ENCODE peak calls at places on chromosome 4, in six cellular contexts. V, W, Y, T, A and K are unnamed samples.

GRCh38 chr4:106316773-106317409 is 541 bp downstream of the AIMP1 start:
- DNase-seq in W (peak; percentile 11), T (no peak), V (peak; percentile 3), Y (no peak), A (peak; percentile 6), K (no peak)

GRCh38 chr4:185304944-185305690 is 90.6 kb downstream of the LRP2BP start:
- DNase-seq in T (peak; percentile 29), Y (no peak), W (peak; percentile 40), A (peak; percentile 39), V (no peak), K (no peak)

GRCh38 chr4:71229477-71230257 is 109.2 kb upstream of the SLC4A4 start:
- DNase-seq in T (peak; percentile 69), Y (no peak), W (peak; percentile 47), A (peak; percentile 50), V (peak; percentile 43), K (no peak)

GRCh38 chr4:87506974-87507701 is 22.0 kb downstream of the SPARCL1 start:
- DNase-seq in V (peak; percentile 27), A (peak; percentile 95), T (peak; percentile 84), Y (no peak), W (peak; percentile 92), K (peak; percentile 69)

GRCh38 chr4:13617801-13618200 is 9.7 kb downstream of the BOD1L1 start:
- DNase-seq in A (no peak), V (no peak), W (no peak), Y (no peak), T (no peak), K (no peak)

GRCh38 chr4:1293981-1294380 is 4.3 kb downstream of the MAEA start:
- DNase-seq in Y (no peak), W (no peak), A (peak; percentile 83), V (no peak), T (peak; percentile 36), K (no peak)

GRCh38 chr4:5755679-5756078 is 44.7 kb downstream of the EVC start:
- DNase-seq in A (no peak), W (no peak), V (no peak), Y (no peak), T (no peak), K (no peak)

GRCh38 chr4:74934016-74934821 is 1.3 kb downstream of the PARM1 start:
- DNase-seq in W (peak; percentile 21), T (peak; percentile 30), V (peak; percentile 34), Y (peak; percentile 21), A (peak; percentile 26), K (no peak)

GRCh38 chr4:82320351-82320750 is 53.4 kb downstream of the HNRNPD start:
- DNase-seq in T (no peak), A (no peak), Y (no peak), W (no peak), V (no peak), K (no peak)

GRCh38 chr4:140529434-140529833 is 5.5 kb downstream of the ELMOD2 start:
- DNase-seq in W (no peak), T (no peak), A (no peak), V (no peak), Y (no peak), K (no peak)

GRCh38 chr4:177116161-177116560 is 193.5 kb upstream of the NEIL3 start:
- DNase-seq in T (no peak), Y (no peak), V (no peak), W (no peak), A (peak; percentile 43), K (no peak)

GRCh38 chr4:55491486-55491885 is 55.2 kb downstream of the CLOCK start:
- DNase-seq in V (no peak), Y (no peak), W (peak; percentile 60), T (no peak), A (peak; percentile 37), K (no peak)

GRCh38 chr4:610411-611261 is 14.7 kb upstream of the PDE6B start:
- DNase-seq in T (peak; percentile 4), Y (no peak), A (peak; percentile 48), W (peak; percentile 76), V (peak; percentile 34), K (peak; percentile 10)

GRCh38 chr4:189124149-189124758 is 816.4 kb upstream of the FRG1 start:
- DNase-seq in A (peak; percentile 8), W (peak; percentile 65), Y (no peak), V (peak; percentile 54), T (peak; percentile 42), K (peak; percentile 11)

GRCh38 chr4:61204353-61204752 is 4.2 kb downstream of the ADGRL3 start:
- DNase-seq in Y (no peak), A (peak; percentile 80), T (peak; percentile 53), W (no peak), V (peak; percentile 93), K (no peak)

GRCh38 chr4:81747242-81747930 is 275.7 kb upstream of the RASGEF1B start:
- DNase-seq in V (no peak), W (no peak), T (no peak), A (no peak), Y (no peak), K (no peak)

GRCh38 chr4:141002323-141002805 is 130.9 kb downstream of the RNF150 start:
- DNase-seq in V (peak; percentile 74), A (peak; percentile 94), Y (no peak), W (peak; percentile 7), T (peak; percentile 68), K (peak; percentile 42)

GRCh38 chr4:142567199-142567598 is 278.9 kb downstream of the INPP4B start:
- DNase-seq in V (no peak), W (no peak), A (peak; percentile 22), Y (peak; percentile 33), T (no peak), K (no peak)

GRCh38 chr4:20266215-20267082 is 14.7 kb downstream of the SLIT2 start:
- DNase-seq in Y (no peak), A (peak; percentile 85), T (peak; percentile 75), V (no peak), W (no peak), K (no peak)

GRCh38 chr4:25280210-25280609 is 32.4 kb upstream of the ZCCHC4 start:
- DNase-seq in A (no peak), V (no peak), T (no peak), Y (no peak), W (no peak), K (no peak)

GRCh38 chr4:71293705-71294104 is 45.1 kb upstream of the SLC4A4 start:
- DNase-seq in W (peak; percentile 71), Y (no peak), A (peak; percentile 84), T (peak; percentile 62), V (peak; percentile 81), K (peak; percentile 46)

GRCh38 chr4:156949373-156949814 is 22.2 kb downstream of the PDGFC start:
- DNase-seq in W (peak; percentile 92), V (peak; percentile 67), A (peak; percentile 96), Y (no peak), T (peak; percentile 89), K (no peak)

GRCh38 chr4:103032575-103032974 is 13.1 kb upstream of the SLC9B1 start:
- DNase-seq in V (peak; percentile 29), A (peak; percentile 13), W (peak; percentile 31), Y (no peak), T (peak; percentile 23), K (no peak)

GRCh38 chr4:78325244-78326187 is 226.1 kb upstream of the ANXA3 start:
- DNase-seq in V (no peak), Y (no peak), T (no peak), A (no peak), W (no peak), K (no peak)

GRCh38 chr4:170047774-170048354 is 21.7 kb upstream of the MFAP3L start:
- DNase-seq in W (peak; percentile 73), T (peak; percentile 81), Y (peak; percentile 35), A (peak; percentile 53), V (peak; percentile 56), K (peak; percentile 31)

GRCh38 chr4:38356686-38357085 is 307.3 kb upstream of the KLF3 start:
- DNase-seq in W (no peak), V (no peak), Y (no peak), T (no peak), A (no peak), K (no peak)

GRCh38 chr4:186068581-186069402 is at the start of gene TLR3:
- DNase-seq in T (peak; percentile 62), A (peak; percentile 34), V (peak; percentile 20), W (peak; percentile 49), Y (no peak), K (no peak)

GRCh38 chr4:98996056-98996941 is 778 bp downstream of the METAP1 start:
- DNase-seq in Y (no peak), T (peak; percentile 29), W (peak; percentile 28), A (peak; percentile 20), V (peak; percentile 23), K (no peak)

GRCh38 chr4:13875160-13875559 is 247.6 kb upstream of the BOD1L1 start:
- DNase-seq in V (no peak), W (no peak), Y (no peak), A (no peak), T (no peak), K (no peak)

GRCh38 chr4:154189346-154189745 is 302.3 kb downstream of the DCHS2 start:
- DNase-seq in W (peak; percentile 25), V (no peak), A (peak; percentile 4), T (no peak), Y (no peak), K (no peak)

GRCh38 chr4:46329118-46329976 is 60.6 kb downstream of the GABRA2 start:
- DNase-seq in V (no peak), A (peak; percentile 1), Y (no peak), T (peak; percentile 30), W (peak; percentile 44), K (no peak)
- TF ChIP-seq CTCF in V (peak; percentile 57), A (peak; percentile 57), Y (peak; percentile 69), T (peak; percentile 42), W (peak; percentile 51), K (no peak)

DNA sequence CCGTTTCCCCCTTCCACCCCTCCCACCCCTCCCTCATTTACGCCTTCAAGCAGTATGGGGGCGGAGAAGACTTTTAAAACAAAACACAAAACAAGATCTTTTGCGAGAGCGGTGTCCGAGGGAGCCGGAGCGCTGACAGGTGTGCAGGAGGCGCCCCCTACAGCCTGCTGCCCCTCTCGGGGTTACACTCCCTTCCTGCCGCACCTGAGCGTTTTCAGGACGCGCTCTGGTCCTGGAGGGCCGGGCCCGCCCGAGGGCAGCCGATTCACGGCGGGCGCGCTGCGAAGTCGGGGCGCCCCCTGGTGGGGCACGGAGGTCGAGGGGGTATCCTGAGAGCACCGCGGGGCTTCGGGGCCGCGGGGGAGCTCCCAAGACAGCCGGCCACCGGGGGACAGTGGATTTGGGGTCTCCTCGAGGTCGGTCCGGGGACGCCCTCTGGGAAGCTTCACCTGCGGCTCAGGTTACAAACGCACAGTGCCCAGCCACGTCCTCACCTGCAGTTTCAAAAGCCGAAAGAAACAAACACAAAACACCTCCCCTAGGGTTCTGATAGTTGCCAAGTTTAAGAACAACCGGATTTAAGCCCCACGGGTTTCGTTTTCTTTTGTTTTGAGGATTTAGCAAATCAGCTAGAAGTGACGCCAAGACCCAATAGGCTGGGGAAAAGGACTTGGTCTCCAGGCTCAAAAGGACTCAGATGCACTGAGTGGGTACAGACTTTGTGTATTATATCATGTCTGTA is 8.0 kb upstream of the NEUROG2 start:
- DNase-seq in T (no peak), A (no peak), W (no peak), V (no peak), Y (peak; percentile 65), K (no peak)
- H3K4me3 ChIP-seq in T (peak overlapping the region; percentile 17), A (peak overlapping the region; percentile 40), W (peak overlapping the region; percentile 35), V (peak overlapping the region; percentile 59), Y (peak overlapping the region; percentile 51), K (peak overlapping the region; percentile 38)

GRCh38 chr4:6986781-6987565 is 56.2 kb upstream of the TADA2B start:
- DNase-seq in A (peak; percentile 90), W (peak; percentile 87), V (peak; percentile 84), T (peak; percentile 95), Y (peak; percentile 95), K (peak; percentile 58)
- TF ChIP-seq CTCF in A (no peak), W (no peak), V (peak; percentile 3), T (no peak), Y (no peak), K (no peak)

GRCh38 chr4:8582016-8582415 is 1.8 kb downstream of the GPR78 start:
- DNase-seq in V (no peak), T (no peak), A (no peak), Y (no peak), W (no peak), K (no peak)
- H3K4me3 ChIP-seq in V (no peak overlapping the region), T (no peak overlapping the region), A (no peak overlapping the region), Y (no peak overlapping the region), W (no peak overlapping the region), K (no peak overlapping the region)